ENCODE peak calls at places on chromosomes 7 and 10, in six cellular contexts. G, S, W, R, M and N are unnamed samples.

GRCh38 chr10:86439544-86439943 is 72.9 kb upstream of the GRID1 start:
- DNase-seq in G (no peak), M (no peak), R (peak), S (peak), W (no peak), N (peak)

GRCh38 chr7:150421831-150422230 is 28.6 kb upstream of the GIMAP8 start:
- DNase-seq in S (no peak), G (peak), R (no peak), W (no peak), M (no peak), N (no peak)

GRCh38 chr7:142012825-142013506 is 17.3 kb downstream of the MGAM start:
- DNase-seq in G (no peak), W (no peak), R (no peak), M (no peak), S (no peak), N (no peak)

GRCh38 chr7:68470836-68471235 is 1127.4 kb upstream of the AUTS2 start:
- DNase-seq in M (no peak), R (no peak), G (no peak), W (no peak), S (no peak), N (no peak)

GRCh38 chr10:99661370-99661749 is 2.1 kb downstream of the ENTPD7 start:
- DNase-seq in W (no peak), S (no peak), G (no peak), M (no peak), R (no peak), N (no peak)

GRCh38 chr7:36115448-36116321 is 37.4 kb upstream of the EEPD1 start:
- DNase-seq in S (no peak), W (peak), G (no peak), R (peak), M (peak), N (peak)

GRCh38 chr7:30163231-30163894 is 28.6 kb downstream of the MTURN start:
- DNase-seq in M (no peak), R (peak), S (peak), W (no peak), G (no peak), N (peak)

GRCh38 chr7:130492519-130493274 is 812 bp downstream of the MEST start:
- DNase-seq in S (no peak), M (no peak), W (peak), R (no peak), G (no peak), N (no peak)

GRCh38 chr10:16954280-16955030 is 137.2 kb upstream of the RSU1 start:
- DNase-seq in S (no peak), R (no peak), M (no peak), G (no peak), W (no peak), N (no peak)

GRCh38 chr7:12089951-12090756 is 120.9 kb upstream of the TMEM106B start:
- DNase-seq in R (no peak), W (peak), S (no peak), M (no peak), G (no peak), N (no peak)

GRCh38 chr10:113133497-113133896 is 183.4 kb downstream of the TCF7L2 start:
- DNase-seq in R (no peak), W (no peak), S (no peak), G (no peak), M (no peak), N (no peak)

GRCh38 chr7:140669352-140669751 is 3.4 kb upstream of the ADCK2 start:
- DNase-seq in S (no peak), G (no peak), M (no peak), W (no peak), R (no peak), N (no peak)

GRCh38 chr7:65946895-65947294 is 35.1 kb downstream of the GUSB start:
- DNase-seq in R (no peak), S (no peak), G (no peak), W (no peak), M (no peak), N (peak)

GRCh38 chr7:117322741-117323584 is at the start of gene WNT2:
- DNase-seq in G (peak), W (peak), M (no peak), S (no peak), R (no peak), N (no peak)
- H3K4me3 ChIP-seq in G (peak), W (peak), M (peak), S (no peak), R (no peak), N (no peak)

GRCh38 chr10:98414932-98415709 is at the start of gene PYROXD2:
- DNase-seq in G (peak), W (peak), M (no peak), R (no peak), S (peak), N (peak)
- TF ChIP-seq GABPA in G (no peak), W (peak), M (no peak), R (no peak), S (peak), N (peak)

GRCh38 chr7:25615603-25616002 is 387.3 kb upstream of the NPVF start:
- DNase-seq in W (no peak), S (no peak), G (no peak), R (peak), M (no peak), N (no peak)
- H3K4me3 ChIP-seq in W (no peak), S (no peak), G (no peak), R (no peak), M (no peak), N (no peak)

DNA sequence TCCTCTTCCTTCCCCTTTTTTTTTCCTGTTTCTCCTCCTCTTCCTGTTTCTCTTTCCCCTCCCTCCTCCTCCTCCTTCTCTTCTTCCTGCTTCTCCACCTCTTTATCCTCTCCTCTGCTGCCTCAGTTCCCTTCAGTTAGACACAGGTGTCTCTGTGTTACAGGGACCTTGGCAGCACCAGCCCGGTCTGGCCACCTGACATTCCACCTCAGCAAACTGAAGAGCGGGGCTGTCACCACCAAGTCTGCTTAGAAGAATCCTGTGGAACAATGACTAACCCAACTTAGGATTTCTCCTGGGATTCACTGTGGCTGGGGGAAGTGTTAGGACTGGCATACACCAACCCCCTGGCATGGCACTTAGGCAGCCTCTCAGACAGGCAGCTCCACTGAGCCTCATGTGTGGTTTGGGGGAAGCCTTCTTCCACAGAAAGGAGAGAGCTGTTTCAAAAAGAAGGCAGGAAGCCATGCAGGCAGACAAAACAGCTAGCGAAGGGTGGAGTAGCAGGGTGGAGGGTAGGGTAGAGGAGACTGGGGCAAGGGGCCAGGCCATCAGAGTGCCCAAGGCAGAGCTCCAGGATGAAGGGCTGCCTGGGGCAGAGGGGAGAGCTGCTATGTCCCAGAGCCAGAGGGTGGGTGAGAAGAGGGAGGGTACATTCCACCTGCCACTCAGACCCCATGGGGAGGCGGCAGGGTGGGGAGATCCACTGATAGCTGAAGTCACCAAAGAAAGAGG is 13.2 kb upstream of the GDF10 start:
- DNase-seq in M (no peak), R (no peak), S (no peak), G (no peak), W (no peak), N (no peak)
- TF ChIP-seq GABPA in M (no peak), R (no peak), S (no peak), G (no peak), W (no peak), N (no peak)

GRCh38 chr10:119654540-119654939 is 3.4 kb downstream of the BAG3 start:
- DNase-seq in W (no peak), S (no peak), G (no peak), R (no peak), M (no peak), N (peak)
- H3K4me3 ChIP-seq in W (peak), S (no peak), G (no peak), R (no peak), M (no peak), N (no peak)